ENCODE peak calls at places on chromosomes 4 and X, in seven cellular contexts. I is HCT116, Y is Panc1, W is vagina, E is K562, D is stomach, K is esophagus muscularis mucosa. X is an unnamed sample.

GRCh38 chr4:125497861-125498260 is 183.1 kb downstream of the FAT4 start:
- DNase-seq in I (no peak), Y (no peak), W (no peak), E (no peak), D (no peak), K (no peak), X (no peak)

GRCh38 chrX:110180176-110180927 is 137.5 kb downstream of the AMMECR1 start:
- DNase-seq in I (peak; percentile 16), Y (no peak), W (peak; percentile 85), E (no peak), D (no peak), K (no peak), X (no peak)

GRCh38 chr4:65911720-65912119 is 241.4 kb upstream of the EPHA5 start:
- DNase-seq in I (no peak), Y (no peak), W (no peak), E (no peak), D (no peak), K (no peak), X (no peak)

GRCh38 chr4:4869380-4869723 is 9.9 kb downstream of the MSX1 start:
- DNase-seq in I (no peak), Y (no peak), W (no peak), E (no peak), D (no peak), K (no peak), X (no peak)

GRCh38 chr4:24770111-24770584 is 25.2 kb upstream of the SOD3 start:
- DNase-seq in I (peak; percentile 33), Y (no peak), W (no peak), E (no peak), D (no peak), K (peak; percentile 78), X (no peak)

GRCh38 chr4:169102011-169102410 is 92.0 kb upstream of the CBR4 start:
- DNase-seq in I (no peak), Y (no peak), W (no peak), E (no peak), D (no peak), K (no peak), X (no peak)

GRCh38 chr4:77158487-77158861 is 1.5 kb downstream of the CCNG2 start:
- DNase-seq in I (no peak), Y (no peak), W (no peak), E (peak; percentile 17), D (no peak), K (no peak), X (no peak)

GRCh38 chrX:31449975-31450374 is 378.1 kb upstream of the FTHL17 start:
- DNase-seq in I (no peak), Y (no peak), W (no peak), E (no peak), D (no peak), K (no peak), X (no peak)

GRCh38 chr4:53040459-53040815 is 178.3 kb downstream of the RASL11B start:
- DNase-seq in I (no peak), Y (no peak), W (no peak), E (no peak), D (no peak), K (no peak), X (no peak)

GRCh38 chrX:123493857-123494256 is 239.0 kb downstream of the THOC2 start:
- DNase-seq in I (no peak), Y (no peak), W (no peak), E (no peak), D (no peak), K (no peak), X (no peak)

GRCh38 chrX:135327299-135327698 is 18.0 kb downstream of the ETDC start:
- DNase-seq in I (no peak), Y (no peak), W (no peak), E (no peak), D (no peak), K (no peak), X (no peak)

GRCh38 chr4:107631568-107631967 is 88.5 kb downstream of the PAPSS1 start:
- DNase-seq in I (no peak), Y (no peak), W (no peak), E (no peak), D (peak; percentile 61), K (no peak), X (no peak)

GRCh38 chr4:153622778-153623240 is 61.3 kb upstream of the TLR2 start:
- DNase-seq in I (no peak), Y (no peak), W (no peak), E (no peak), D (no peak), K (no peak), X (no peak)

GRCh38 chr4:5716391-5716790 is 5.4 kb downstream of the EVC start:
- DNase-seq in I (no peak), Y (no peak), W (no peak), E (no peak), D (no peak), K (no peak), X (no peak)

GRCh38 chr4:132071815-132072214 is 1077.3 kb upstream of the PCDH10 start:
- DNase-seq in I (no peak), Y (no peak), W (no peak), E (no peak), D (no peak), K (no peak), X (no peak)

GRCh38 chr4:154313004-154313587 is 178.5 kb downstream of the DCHS2 start:
- DNase-seq in I (no peak), Y (no peak), W (no peak), E (no peak), D (no peak), K (no peak), X (no peak)

GRCh38 chr4:22170353-22170752 is 221.8 kb upstream of the KCNIP4 start:
- DNase-seq in I (no peak), Y (no peak), W (no peak), E (no peak), D (no peak), K (no peak), X (no peak)

GRCh38 chr4:102598759-102599379 is 97.7 kb downstream of the NFKB1 start:
- DNase-seq in I (no peak), Y (no peak), W (no peak), E (no peak), D (no peak), K (no peak), X (no peak)

DNA sequence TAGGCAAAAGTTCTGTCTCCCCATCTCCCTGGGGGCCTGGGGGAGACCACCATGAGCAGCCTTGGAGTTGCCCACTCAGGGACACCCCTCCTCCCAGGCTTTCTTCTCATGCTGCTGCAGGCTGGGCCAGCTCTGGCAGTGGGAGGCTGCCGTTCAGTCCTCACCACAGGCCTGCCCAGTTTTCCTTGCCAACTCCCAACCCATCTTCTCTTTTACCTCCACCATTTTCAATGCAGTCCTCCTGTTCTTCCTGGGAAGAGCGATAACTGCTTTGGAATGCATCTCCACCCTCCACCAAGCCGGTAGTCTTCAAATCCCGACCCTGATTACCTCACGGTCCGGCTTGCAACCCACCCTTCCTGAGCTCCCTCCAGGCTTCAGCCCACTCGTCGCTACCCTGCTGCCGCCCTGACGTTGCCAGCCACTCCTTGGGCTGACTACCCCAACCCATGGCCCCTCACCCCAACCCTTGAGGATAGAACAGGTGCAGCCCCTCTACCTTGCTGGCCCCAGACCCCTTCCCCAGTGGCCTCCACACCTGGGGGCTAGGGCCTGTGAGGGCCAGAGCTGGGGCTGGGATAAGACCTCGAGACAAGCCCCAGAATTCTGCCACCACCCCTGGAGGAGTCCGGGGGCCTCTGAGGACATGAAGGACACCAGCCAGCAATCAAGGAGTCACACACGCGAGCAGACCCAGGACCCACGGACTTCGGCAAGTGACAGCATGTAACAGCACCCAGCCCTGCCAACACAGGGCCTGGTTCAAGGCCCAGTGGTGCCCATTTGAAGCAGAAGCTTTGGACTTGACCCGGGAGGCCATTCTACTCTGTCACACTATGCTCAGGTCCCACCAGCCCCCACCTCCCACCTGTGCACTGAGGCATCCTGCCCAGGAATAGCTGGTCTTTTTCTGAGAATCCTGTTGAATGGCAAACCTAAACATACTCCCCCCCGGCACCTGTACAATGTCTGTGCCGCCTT is 9.2 kb downstream of the WDR1 start:
- DNase-seq in I (no peak), Y (no peak), W (no peak), E (no peak), D (no peak), K (no peak), X (no peak)
- H3K4me1 ChIP-seq in I (peaks cover 13% of the 10 kb centered on the region), Y (peaks cover 37% of the 10 kb centered on the region), W (peaks cover 100% of the 10 kb centered on the region), E (peaks cover 30% of the 10 kb centered on the region), D (peaks cover 75% of the 10 kb centered on the region), K (peaks cover 98% of the 10 kb centered on the region), X (peaks cover 67% of the 10 kb centered on the region)

GRCh38 chr4:184234155-184234554 is 16.5 kb upstream of the ENPP6 start:
- DNase-seq in I (no peak), Y (no peak), W (no peak), E (no peak), D (no peak), K (peak; percentile 14), X (no peak)
- TF ChIP-seq CTCF in I (no peak), Y (no peak), W (no peak), E (no peak), D (no peak), K (no peak), X (no peak)

GRCh38 chr4:99759346-99759984 is 57.2 kb upstream of the DAPP1 start:
- DNase-seq in I (no peak), Y (no peak), W (no peak), E (no peak), D (no peak), K (no peak), X (no peak)

GRCh38 chr4:99759988-99760387 is 56.6 kb upstream of the DAPP1 start:
- DNase-seq in I (no peak), Y (no peak), W (no peak), E (no peak), D (no peak), K (no peak), X (no peak)

GRCh38 chr4:99762728-99763127 is 53.9 kb upstream of the DAPP1 start:
- DNase-seq in I (no peak), Y (no peak), W (no peak), E (no peak), D (no peak), K (no peak), X (no peak)

GRCh38 chr4:99763635-99764101 is 53.0 kb upstream of the DAPP1 start:
- DNase-seq in I (peak; percentile 49), Y (peak; percentile 7), W (no peak), E (no peak), D (no peak), K (no peak), X (no peak)
- TF ChIP-seq POLR2AphosphoS5 in I (no peak), Y (no peak), W (no peak), E (no peak), D (peak; percentile 73), K (peak; percentile 16), X (no peak)

DNA sequence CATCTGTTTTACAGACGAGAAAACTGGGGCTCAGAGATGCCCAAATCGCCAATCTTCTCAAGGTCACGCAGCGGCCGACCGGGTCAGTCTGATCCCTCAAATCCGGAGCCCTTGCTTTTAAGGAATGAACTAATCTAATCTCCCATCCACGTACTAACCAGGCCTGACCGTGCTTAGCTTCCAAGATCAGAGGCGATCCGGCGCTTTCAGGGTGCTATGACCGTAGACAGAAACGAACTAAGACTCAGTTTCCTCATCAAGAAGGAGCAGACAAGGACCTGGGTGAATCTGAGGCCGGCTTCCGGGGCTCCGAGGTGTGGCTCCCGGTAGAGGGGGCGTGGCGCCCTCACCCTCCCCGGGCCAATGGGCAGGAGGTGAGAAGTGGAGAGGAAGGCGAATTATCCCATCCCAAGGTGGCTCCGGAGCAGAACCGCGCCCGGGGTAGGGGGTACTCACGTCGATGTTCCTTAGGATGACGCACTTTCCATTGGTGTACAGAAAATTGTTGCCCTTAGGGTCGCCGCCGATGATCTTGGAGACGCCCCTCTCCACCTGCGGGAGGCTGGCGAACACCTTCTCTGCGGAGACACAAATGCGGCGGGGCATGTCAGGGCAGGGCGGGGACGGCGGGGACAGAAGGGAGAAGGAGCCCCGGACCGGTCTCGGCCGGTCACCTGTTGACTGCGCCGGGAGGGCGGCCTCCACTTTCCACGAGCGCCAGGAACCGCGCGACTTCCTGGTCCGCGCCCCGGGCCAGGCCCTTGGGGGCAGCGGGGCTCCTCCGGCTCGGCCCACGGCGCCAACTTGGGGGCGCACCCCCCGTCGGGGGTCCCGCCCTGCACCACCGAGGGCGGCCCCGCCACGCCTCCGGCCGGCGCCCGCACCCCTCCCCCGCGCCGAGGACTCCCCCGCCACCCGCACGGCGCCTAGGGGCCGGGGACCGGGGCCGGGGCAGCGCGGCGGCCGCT is 658 bp downstream of the WDR1 start:
- DNase-seq in I (peak; percentile 28), Y (no peak), W (no peak), E (peak; percentile 85), D (peak; percentile 75), K (no peak), X (peak; percentile 87)
- H3K4me1 ChIP-seq in I (peaks cover 9% of the 10 kb centered on the region), Y (peaks cover 12% of the 10 kb centered on the region), W (peaks cover 63% of the 10 kb centered on the region), E (peaks cover 24% of the 10 kb centered on the region), D (peaks cover 66% of the 10 kb centered on the region), K (peaks cover 55% of the 10 kb centered on the region), X (peaks cover 75% of the 10 kb centered on the region)